ENCODE peak calls at places on chromosome 5, in seven cellular contexts. V is heart right ventricle; X is activated CD4-positive, alpha-beta T cell treated with anti-CD3 and anti-CD28 coated beads for 4 hours; E is cardiac muscle cell; K is Caki2; D is stimulated activated CD4-positive, alpha-beta T cell treated with anti-CD3 and anti-CD28 coated beads, Interleukin-2, amount 100 ng/mL, for 24 hours; P is germinal center. L is an unnamed sample.

GRCh38 chr5:156394642-156395393 is 67.9 kb downstream of the SGCD start:
- DNase-seq in V (peak; percentile 23), X (no peak), E (no peak), K (no peak), D (no peak), P (no peak), L (no peak)

GRCh38 chr5:157761690-157762611 is 18.4 kb downstream of the LSM11 start:
- DNase-seq in V (peak; percentile 35), X (peak; percentile 9), E (peak; percentile 79), K (peak; percentile 67), D (no peak), P (peak; percentile 65), L (peak; percentile 67)

GRCh38 chr5:54803381-54804025 is 181.9 kb downstream of the ESM1 start:
- DNase-seq in V (no peak), X (no peak), E (no peak), K (no peak), D (no peak), P (no peak), L (no peak)

GRCh38 chr5:68848086-68848485 is 245.7 kb upstream of the SLC30A5 start:
- DNase-seq in V (no peak), X (no peak), E (no peak), K (no peak), D (no peak), P (no peak), L (no peak)

GRCh38 chr5:179873176-179873575 is 14.6 kb upstream of the MRNIP start:
- DNase-seq in V (no peak), X (no peak), E (no peak), K (no peak), D (no peak), P (no peak), L (no peak)

GRCh38 chr5:80466669-80467485 is 21.0 kb upstream of the FAM151B start:
- DNase-seq in V (no peak), X (no peak), E (peak; percentile 7), K (no peak), D (no peak), P (no peak), L (peak; percentile 27)

GRCh38 chr5:537621-538071 is 13.4 kb upstream of the SLC9A3 start:
- DNase-seq in V (no peak), X (no peak), E (no peak), K (no peak), D (no peak), P (no peak), L (no peak)

GRCh38 chr5:135051399-135051798 is 17.4 kb upstream of the PITX1 start:
- DNase-seq in V (no peak), X (no peak), E (no peak), K (no peak), D (no peak), P (no peak), L (no peak)

GRCh38 chr5:72653586-72653985 is 146.4 kb upstream of the ZNF366 start:
- DNase-seq in V (no peak), X (no peak), E (peak; percentile 21), K (no peak), D (no peak), P (no peak), L (no peak)

GRCh38 chr5:131943914-131944313 is 1.5 kb downstream of the MEIKIN start:
- DNase-seq in V (no peak), X (no peak), E (no peak), K (no peak), D (no peak), P (no peak), L (no peak)

GRCh38 chr5:79845448-79846197 is 145.4 kb downstream of the MTX3 start:
- DNase-seq in V (no peak), X (no peak), E (no peak), K (peak; percentile 56), D (no peak), P (no peak), L (no peak)

GRCh38 chr5:33531796-33532195 is 91.0 kb downstream of the TARS1 start:
- DNase-seq in V (no peak), X (no peak), E (no peak), K (no peak), D (no peak), P (no peak), L (no peak)

GRCh38 chr5:51226420-51226735 is 156.9 kb upstream of the ISL1 start:
- DNase-seq in V (no peak), X (no peak), E (peak; percentile 80), K (peak; percentile 53), D (no peak), P (no peak), L (no peak)

GRCh38 chr5:175845229-175845628 is 26.1 kb upstream of the CPLX2 start:
- DNase-seq in V (no peak), X (no peak), E (no peak), K (no peak), D (no peak), P (no peak), L (no peak)

GRCh38 chr5:178791976-178792375 is 61.5 kb upstream of the ZNF354A start:
- DNase-seq in V (no peak), X (no peak), E (no peak), K (no peak), D (no peak), P (no peak), L (no peak)

GRCh38 chr5:34703767-34704324 is 47.7 kb downstream of the RAI14 start:
- DNase-seq in V (no peak), X (no peak), E (no peak), K (no peak), D (no peak), P (no peak), L (no peak)

GRCh38 chr5:57277085-57277484 is 103.2 kb downstream of the GPBP1 start:
- DNase-seq in V (no peak), X (no peak), E (no peak), K (peak; percentile 8), D (no peak), P (no peak), L (peak; percentile 54)

GRCh38 chr5:139492700-139493192 is 10.2 kb upstream of the STING1 start:
- DNase-seq in V (peak; percentile 52), X (no peak), E (peak; percentile 50), K (peak; percentile 42), D (no peak), P (no peak), L (peak; percentile 31)

GRCh38 chr5:176784218-176785165 is 25.9 kb upstream of the UNC5A start:
- DNase-seq in V (no peak), X (no peak), E (no peak), K (peak; percentile 51), D (no peak), P (no peak), L (peak; percentile 74)

GRCh38 chr5:88761269-88761880 is 121.6 kb downstream of the MEF2C start:
- DNase-seq in V (no peak), X (no peak), E (no peak), K (no peak), D (no peak), P (no peak), L (no peak)

GRCh38 chr5:143898914-143899591 is 87.1 kb downstream of the HMHB1 start:
- DNase-seq in V (no peak), X (no peak), E (peak; percentile 8), K (no peak), D (no peak), P (no peak), L (peak; percentile 21)

GRCh38 chr5:92703991-92704390 is 877.0 kb downstream of the NR2F1-AS1 start:
- DNase-seq in V (no peak), X (no peak), E (no peak), K (no peak), D (no peak), P (no peak), L (no peak)

GRCh38 chr5:180642181-180643140 is 6.9 kb downstream of the FLT4 start:
- DNase-seq in V (no peak), X (no peak), E (no peak), K (no peak), D (no peak), P (no peak), L (no peak)

GRCh38 chr5:170087168-170087817 is 18.4 kb upstream of the FOXI1 start:
- DNase-seq in V (no peak), X (no peak), E (no peak), K (no peak), D (no peak), P (no peak), L (no peak)

GRCh38 chr5:675876-676698 is 17.1 kb downstream of the TPPP start:
- DNase-seq in V (no peak), X (no peak), E (no peak), K (no peak), D (peak; percentile 0), P (no peak), L (no peak)

GRCh38 chr5:75460947-75461346 is 50.5 kb downstream of the CERT1 start:
- DNase-seq in V (no peak), X (no peak), E (no peak), K (no peak), D (no peak), P (peak; percentile 58), L (no peak)

GRCh38 chr5:78672154-78672553 is 23.6 kb upstream of the LHFPL2 start:
- DNase-seq in V (no peak), X (no peak), E (no peak), K (no peak), D (no peak), P (no peak), L (no peak)

L was measured in endothelial cell of umbilical vein.